ENCODE peak calls at places on chromosomes 4 and X, in ten cellular contexts. One of them, this sample, is unnamed.
A peak's percentile ranks its signal among the peaks of the same experiment; 100 is the strongest.

GRCh38 chr4:41693629-41694028 is 54.9 kb downstream of the PHOX2B start:
- DNase-seq in tibial nerve: no peak
- DNase-seq in HCT116: no peak
- DNase-seq in transverse colon: no peak
- DNase-seq in Peyer's patch: no peak
- DNase-seq in lower leg skin: no peak
- DNase-seq in A549: peak; percentile 45
- DNase-seq in adrenal gland: no peak
- DNase-seq in K562: peak; percentile 9
- DNase-seq in GM12891: no peak
- DNase-seq in this sample: peak; percentile 13

GRCh38 chr4:6464842-6465588 is 7.4 kb downstream of the PPP2R2C start:
- DNase-seq in transverse colon: peak; percentile 0
- DNase-seq in adrenal gland: no peak
- DNase-seq in A549: peak; percentile 31
- DNase-seq in Peyer's patch: no peak
- DNase-seq in lower leg skin: peak; percentile 9
- DNase-seq in K562: peak; percentile 62
- DNase-seq in tibial nerve: no peak
- DNase-seq in HCT116: no peak
- DNase-seq in GM12891: no peak
- DNase-seq in this sample: no peak

GRCh38 chr4:139027771-139028170 is 12.2 kb downstream of the NOCT start:
- DNase-seq in Peyer's patch: no peak
- DNase-seq in lower leg skin: no peak
- DNase-seq in adrenal gland: no peak
- DNase-seq in GM12891: no peak
- DNase-seq in K562: no peak
- DNase-seq in transverse colon: no peak
- DNase-seq in tibial nerve: no peak
- DNase-seq in A549: no peak
- DNase-seq in HCT116: no peak
- DNase-seq in this sample: no peak

GRCh38 chr4:98113005-98113404 is 30.3 kb downstream of the STPG2 start:
- DNase-seq in tibial nerve: no peak
- DNase-seq in lower leg skin: no peak
- DNase-seq in GM12891: no peak
- DNase-seq in adrenal gland: no peak
- DNase-seq in transverse colon: no peak
- DNase-seq in K562: no peak
- DNase-seq in A549: peak; percentile 20
- DNase-seq in HCT116: peak; percentile 6
- DNase-seq in Peyer's patch: no peak
- DNase-seq in this sample: peak; percentile 44

GRCh38 chr4:122458625-122459024 is 2.1 kb upstream of the IL2 start:
- DNase-seq in A549: no peak
- DNase-seq in GM12891: no peak
- DNase-seq in tibial nerve: no peak
- DNase-seq in K562: no peak
- DNase-seq in transverse colon: no peak
- DNase-seq in adrenal gland: no peak
- DNase-seq in lower leg skin: no peak
- DNase-seq in Peyer's patch: no peak
- DNase-seq in HCT116: no peak
- DNase-seq in this sample: peak; percentile 3

GRCh38 chrX:45711231-45711630 is 510.6 kb upstream of the DIPK2B start:
- DNase-seq in A549: no peak
- DNase-seq in HCT116: no peak
- DNase-seq in tibial nerve: no peak
- DNase-seq in transverse colon: no peak
- DNase-seq in adrenal gland: no peak
- DNase-seq in lower leg skin: no peak
- DNase-seq in K562: no peak
- DNase-seq in Peyer's patch: no peak
- DNase-seq in GM12891: no peak
- DNase-seq in this sample: no peak

GRCh38 chrX:17535229-17535628 is 160.2 kb downstream of the NHS start:
- DNase-seq in K562: peak; percentile 35
- DNase-seq in HCT116: peak; percentile 16
- DNase-seq in A549: peak; percentile 46
- DNase-seq in Peyer's patch: no peak
- DNase-seq in tibial nerve: no peak
- DNase-seq in GM12891: no peak
- DNase-seq in adrenal gland: peak; percentile 54
- DNase-seq in transverse colon: peak; percentile 31
- DNase-seq in lower leg skin: no peak
- DNase-seq in this sample: peak; percentile 10

GRCh38 chr4:86675548-86675947 is 81.4 kb downstream of the PTPN13 start:
- DNase-seq in adrenal gland: no peak
- DNase-seq in HCT116: no peak
- DNase-seq in K562: no peak
- DNase-seq in lower leg skin: no peak
- DNase-seq in Peyer's patch: no peak
- DNase-seq in transverse colon: no peak
- DNase-seq in A549: no peak
- DNase-seq in tibial nerve: no peak
- DNase-seq in GM12891: no peak
- DNase-seq in this sample: no peak

DNA sequence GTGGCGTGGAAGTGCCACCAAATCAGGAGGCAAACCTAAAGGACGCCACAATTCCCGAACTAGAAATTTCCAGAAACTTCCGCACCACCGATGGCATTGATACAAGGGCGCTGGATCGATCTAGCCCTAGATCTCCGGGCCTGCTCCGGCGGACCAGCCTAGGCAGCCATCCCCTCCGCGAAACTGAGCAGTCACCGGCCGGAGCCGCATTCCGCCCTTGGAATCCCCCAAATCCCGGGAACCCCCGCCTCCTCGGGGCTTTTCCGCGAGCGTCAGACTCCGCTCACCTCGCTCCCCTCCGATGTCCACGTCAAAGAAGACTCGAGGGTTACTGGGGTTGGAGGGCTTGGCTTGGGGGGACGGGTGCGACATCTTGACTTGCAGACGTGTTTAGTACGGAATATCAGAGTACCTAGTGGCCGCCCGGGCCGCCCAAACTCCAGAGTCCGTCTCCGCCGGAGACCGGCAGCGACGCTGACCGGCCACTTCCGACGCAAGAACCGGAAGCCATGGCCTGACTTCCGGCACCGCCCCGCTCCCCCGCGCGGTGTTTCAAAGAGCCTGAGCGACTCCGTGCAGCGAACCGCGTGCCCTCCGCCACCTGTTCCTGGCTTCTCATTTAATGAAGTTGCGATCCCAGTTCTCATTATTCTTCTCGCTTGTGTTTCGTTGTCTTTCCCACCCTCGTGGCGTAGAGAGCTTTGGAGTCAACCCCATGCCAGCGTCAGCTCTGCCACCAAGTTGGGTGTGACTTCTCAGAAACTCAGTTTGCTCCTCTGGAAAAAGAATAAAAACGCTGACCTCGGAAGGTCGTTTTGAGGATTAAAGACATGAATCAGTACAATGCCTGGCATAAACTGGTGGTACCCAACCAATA is at the start of gene PPID:
- DNase-seq in transverse colon: peak; percentile 90
- DNase-seq in A549: peak; percentile 84
- DNase-seq in tibial nerve: peak; percentile 56
- DNase-seq in adrenal gland: peak; percentile 90
- DNase-seq in lower leg skin: peak; percentile 75
- DNase-seq in HCT116: peak; percentile 78
- DNase-seq in Peyer's patch: peak; percentile 93
- DNase-seq in GM12891: peak; percentile 71
- DNase-seq in K562: peak; percentile 88
- DNase-seq in this sample: peak; percentile 91
- TF ChIP-seq POLR2A in transverse colon: peak; percentile 78
- TF ChIP-seq POLR2A in A549: peak; percentile 77
- TF ChIP-seq POLR2A in tibial nerve: peak; percentile 56
- TF ChIP-seq POLR2A in adrenal gland: peak; percentile 57
- TF ChIP-seq POLR2A in lower leg skin: no peak
- TF ChIP-seq POLR2A in HCT116: peak; percentile 45
- TF ChIP-seq POLR2A in Peyer's patch: peak; percentile 67
- TF ChIP-seq POLR2A in GM12891: peak; percentile 92
- TF ChIP-seq POLR2A in K562: peak; percentile 93
- TF ChIP-seq POLR2A in this sample: peak; percentile 91

GRCh38 chr4:184536881-184537248 is 62.5 kb upstream of the IRF2 start:
- DNase-seq in HCT116: no peak
- DNase-seq in GM12891: no peak
- DNase-seq in transverse colon: no peak
- DNase-seq in Peyer's patch: no peak
- DNase-seq in adrenal gland: no peak
- DNase-seq in A549: no peak
- DNase-seq in tibial nerve: no peak
- DNase-seq in lower leg skin: no peak
- DNase-seq in K562: no peak
- DNase-seq in this sample: peak; percentile 72

GRCh38 chr4:184536070-184536880 is 61.9 kb upstream of the IRF2 start:
- DNase-seq in tibial nerve: no peak
- DNase-seq in HCT116: no peak
- DNase-seq in K562: no peak
- DNase-seq in transverse colon: peak; percentile 29
- DNase-seq in Peyer's patch: no peak
- DNase-seq in lower leg skin: no peak
- DNase-seq in A549: no peak
- DNase-seq in GM12891: no peak
- DNase-seq in adrenal gland: peak; percentile 57
- DNase-seq in this sample: peak; percentile 38

GRCh38 chr4:184538023-184538599 is 63.8 kb upstream of the IRF2 start:
- DNase-seq in adrenal gland: peak; percentile 97
- DNase-seq in K562: peak; percentile 85
- DNase-seq in lower leg skin: peak; percentile 91
- DNase-seq in A549: peak; percentile 90
- DNase-seq in transverse colon: peak; percentile 89
- DNase-seq in tibial nerve: peak; percentile 85
- DNase-seq in Peyer's patch: peak; percentile 74
- DNase-seq in GM12891: peak; percentile 27
- DNase-seq in HCT116: peak; percentile 66
- DNase-seq in this sample: peak; percentile 95

GRCh38 chr4:184534511-184535391 is 60.4 kb upstream of the IRF2 start:
- DNase-seq in adrenal gland: no peak
- DNase-seq in A549: no peak
- DNase-seq in K562: peak; percentile 23
- DNase-seq in HCT116: no peak
- DNase-seq in transverse colon: no peak
- DNase-seq in lower leg skin: no peak
- DNase-seq in GM12891: peak; percentile 30
- DNase-seq in Peyer's patch: no peak
- DNase-seq in tibial nerve: no peak
- DNase-seq in this sample: peak; percentile 91

GRCh38 chr4:184537269-184538022 is 63.1 kb upstream of the IRF2 start:
- DNase-seq in K562: peak; percentile 90
- DNase-seq in adrenal gland: peak; percentile 99
- DNase-seq in lower leg skin: peak; percentile 96
- DNase-seq in HCT116: peak; percentile 73
- DNase-seq in tibial nerve: peak; percentile 92
- DNase-seq in GM12891: peak; percentile 43
- DNase-seq in Peyer's patch: peak; percentile 98
- DNase-seq in A549: peak; percentile 95
- DNase-seq in transverse colon: peak; percentile 97
- DNase-seq in this sample: peak; percentile 91
- TF ChIP-seq POLR2A in K562: peak; percentile 89
- TF ChIP-seq POLR2A in adrenal gland: peak; percentile 67
- TF ChIP-seq POLR2A in lower leg skin: peak; percentile 68
- TF ChIP-seq POLR2A in HCT116: peak; percentile 35
- TF ChIP-seq POLR2A in tibial nerve: peak; percentile 88
- TF ChIP-seq POLR2A in GM12891: peak; percentile 84
- TF ChIP-seq POLR2A in Peyer's patch: peak; percentile 87
- TF ChIP-seq POLR2A in A549: peak; percentile 59
- TF ChIP-seq POLR2A in transverse colon: peak; percentile 97
- TF ChIP-seq POLR2A in this sample: peak; percentile 96

GRCh38 chr4:137531121-137531520 is 1.2 kb downstream of the PCDH18 start:
- DNase-seq in GM12891: no peak
- DNase-seq in HCT116: no peak
- DNase-seq in A549: no peak
- DNase-seq in Peyer's patch: no peak
- DNase-seq in adrenal gland: no peak
- DNase-seq in tibial nerve: no peak
- DNase-seq in transverse colon: no peak
- DNase-seq in K562: no peak
- DNase-seq in lower leg skin: no peak
- DNase-seq in this sample: no peak

GRCh38 chr4:137533855-137534254 is 1.6 kb upstream of the PCDH18 start:
- DNase-seq in adrenal gland: no peak
- DNase-seq in HCT116: no peak
- DNase-seq in Peyer's patch: no peak
- DNase-seq in transverse colon: no peak
- DNase-seq in A549: no peak
- DNase-seq in GM12891: no peak
- DNase-seq in tibial nerve: no peak
- DNase-seq in lower leg skin: no peak
- DNase-seq in K562: no peak
- DNase-seq in this sample: no peak

GRCh38 chr4:137530176-137530575 is 2.1 kb downstream of the PCDH18 start:
- DNase-seq in HCT116: no peak
- DNase-seq in A549: no peak
- DNase-seq in lower leg skin: no peak
- DNase-seq in transverse colon: no peak
- DNase-seq in K562: no peak
- DNase-seq in tibial nerve: no peak
- DNase-seq in adrenal gland: no peak
- DNase-seq in GM12891: no peak
- DNase-seq in Peyer's patch: no peak
- DNase-seq in this sample: no peak

GRCh38 chr4:137532869-137533236 is 559 bp upstream of the PCDH18 start:
- DNase-seq in Peyer's patch: no peak
- DNase-seq in lower leg skin: no peak
- DNase-seq in adrenal gland: no peak
- DNase-seq in GM12891: no peak
- DNase-seq in K562: no peak
- DNase-seq in A549: no peak
- DNase-seq in tibial nerve: no peak
- DNase-seq in HCT116: no peak
- DNase-seq in transverse colon: no peak
- DNase-seq in this sample: no peak

GRCh38 chr4:137531951-137532868 is at the start of gene PCDH18:
- DNase-seq in A549: no peak
- DNase-seq in transverse colon: peak; percentile 74
- DNase-seq in tibial nerve: peak; percentile 88
- DNase-seq in GM12891: no peak
- DNase-seq in Peyer's patch: peak; percentile 58
- DNase-seq in lower leg skin: peak; percentile 90
- DNase-seq in adrenal gland: peak; percentile 90
- DNase-seq in HCT116: no peak
- DNase-seq in K562: no peak
- DNase-seq in this sample: no peak
- TF ChIP-seq POLR2A in A549: no peak
- TF ChIP-seq POLR2A in transverse colon: peak; percentile 57
- TF ChIP-seq POLR2A in tibial nerve: no peak
- TF ChIP-seq POLR2A in GM12891: no peak
- TF ChIP-seq POLR2A in Peyer's patch: no peak
- TF ChIP-seq POLR2A in lower leg skin: no peak
- TF ChIP-seq POLR2A in adrenal gland: no peak
- TF ChIP-seq POLR2A in HCT116: no peak
- TF ChIP-seq POLR2A in K562: no peak
- TF ChIP-seq POLR2A in this sample: no peak

GRCh38 chr4:182608525-182608924 is 308.7 kb downstream of the DCTD start:
- DNase-seq in K562: no peak
- DNase-seq in HCT116: no peak
- DNase-seq in GM12891: no peak
- DNase-seq in Peyer's patch: no peak
- DNase-seq in A549: no peak
- DNase-seq in lower leg skin: no peak
- DNase-seq in transverse colon: no peak
- DNase-seq in tibial nerve: no peak
- DNase-seq in adrenal gland: no peak
- DNase-seq in this sample: no peak

GRCh38 chr4:182600093-182600492 is 317.1 kb downstream of the DCTD start:
- DNase-seq in transverse colon: no peak
- DNase-seq in GM12891: no peak
- DNase-seq in A549: no peak
- DNase-seq in tibial nerve: no peak
- DNase-seq in K562: no peak
- DNase-seq in lower leg skin: no peak
- DNase-seq in HCT116: no peak
- DNase-seq in adrenal gland: no peak
- DNase-seq in Peyer's patch: no peak
- DNase-seq in this sample: no peak

GRCh38 chr4:182600836-182601235 is 316.4 kb downstream of the DCTD start:
- DNase-seq in K562: no peak
- DNase-seq in GM12891: no peak
- DNase-seq in transverse colon: no peak
- DNase-seq in A549: no peak
- DNase-seq in adrenal gland: no peak
- DNase-seq in lower leg skin: no peak
- DNase-seq in tibial nerve: no peak
- DNase-seq in Peyer's patch: no peak
- DNase-seq in HCT116: no peak
- DNase-seq in this sample: no peak

GRCh38 chr4:182604953-182605352 is 312.2 kb downstream of the DCTD start:
- DNase-seq in HCT116: no peak
- DNase-seq in K562: no peak
- DNase-seq in tibial nerve: no peak
- DNase-seq in GM12891: no peak
- DNase-seq in Peyer's patch: no peak
- DNase-seq in adrenal gland: no peak
- DNase-seq in transverse colon: no peak
- DNase-seq in A549: no peak
- DNase-seq in lower leg skin: no peak
- DNase-seq in this sample: no peak

GRCh38 chr4:182604161-182604591 is 313.0 kb downstream of the DCTD start:
- DNase-seq in lower leg skin: no peak
- DNase-seq in transverse colon: no peak
- DNase-seq in HCT116: no peak
- DNase-seq in GM12891: no peak
- DNase-seq in adrenal gland: no peak
- DNase-seq in Peyer's patch: no peak
- DNase-seq in A549: no peak
- DNase-seq in tibial nerve: no peak
- DNase-seq in K562: no peak
- DNase-seq in this sample: no peak
- TF ChIP-seq POLR2A in lower leg skin: no peak
- TF ChIP-seq POLR2A in transverse colon: no peak
- TF ChIP-seq POLR2A in HCT116: no peak
- TF ChIP-seq POLR2A in GM12891: no peak
- TF ChIP-seq POLR2A in adrenal gland: no peak
- TF ChIP-seq POLR2A in Peyer's patch: no peak
- TF ChIP-seq POLR2A in A549: no peak
- TF ChIP-seq POLR2A in tibial nerve: no peak
- TF ChIP-seq POLR2A in K562: no peak
- TF ChIP-seq POLR2A in this sample: no peak

This sample was measured in erythroblast.